ENCODE peak calls at places on chromosomes 16 and 17, in seven cellular contexts. One of them, this sample, is unnamed.
A peak's percentile ranks its signal among the peaks of the same experiment; 100 is the strongest.

GRCh38 chr16:24747425-24747824 is 18.0 kb downstream of the TNRC6A start:
- DNase-seq in trophoblast cell: no peak
- DNase-seq in H1: no peak
- DNase-seq in IMR-90: no peak
- DNase-seq in mesenchymal stem cell: no peak
- DNase-seq in mesendoderm: no peak
- DNase-seq in H9: no peak
- DNase-seq in this sample: no peak

GRCh38 chr17:58808609-58809563 is 53.2 kb downstream of the PPM1E start:
- DNase-seq in H9: no peak
- DNase-seq in H1: no peak
- DNase-seq in mesenchymal stem cell: no peak
- DNase-seq in mesendoderm: no peak
- DNase-seq in trophoblast cell: no peak
- DNase-seq in IMR-90: no peak
- DNase-seq in this sample: no peak

GRCh38 chr16:89193021-89193575 is 7.2 kb downstream of the SLC22A31 start:
- DNase-seq in trophoblast cell: no peak
- DNase-seq in IMR-90: peak; percentile 86
- DNase-seq in mesendoderm: peak; percentile 91
- DNase-seq in H9: peak; percentile 96
- DNase-seq in mesenchymal stem cell: peak; percentile 84
- DNase-seq in H1: peak; percentile 90
- DNase-seq in this sample: no peak

GRCh38 chr17:62761884-62762283 is 46.2 kb downstream of the MARCHF10 start:
- DNase-seq in mesenchymal stem cell: no peak
- DNase-seq in trophoblast cell: peak; percentile 95
- DNase-seq in mesendoderm: peak; percentile 93
- DNase-seq in H9: peak; percentile 98
- DNase-seq in H1: peak; percentile 92
- DNase-seq in IMR-90: no peak
- DNase-seq in this sample: no peak

GRCh38 chr16:68785715-68786114 is 48.6 kb downstream of the CDH1 start:
- DNase-seq in H1: no peak
- DNase-seq in IMR-90: no peak
- DNase-seq in H9: no peak
- DNase-seq in trophoblast cell: no peak
- DNase-seq in mesenchymal stem cell: no peak
- DNase-seq in mesendoderm: no peak
- DNase-seq in this sample: no peak

GRCh38 chr16:4351880-4352279 is 759 bp upstream of the PAM16 start:
- DNase-seq in mesenchymal stem cell: peak; percentile 32
- DNase-seq in mesendoderm: no peak
- DNase-seq in H1: no peak
- DNase-seq in IMR-90: peak; percentile 57
- DNase-seq in H9: no peak
- DNase-seq in trophoblast cell: peak; percentile 78
- DNase-seq in this sample: no peak

GRCh38 chr17:17999364-18000007 is 26.8 kb downstream of the DRC3 start:
- DNase-seq in IMR-90: peak; percentile 50
- DNase-seq in mesendoderm: no peak
- DNase-seq in H9: no peak
- DNase-seq in H1: no peak
- DNase-seq in mesenchymal stem cell: peak; percentile 22
- DNase-seq in trophoblast cell: no peak
- DNase-seq in this sample: no peak

GRCh38 chr17:76585048-76585648 is 512 bp downstream of the ST6GALNAC2 start:
- DNase-seq in H1: no peak
- DNase-seq in mesendoderm: peak; percentile 21
- DNase-seq in trophoblast cell: no peak
- DNase-seq in mesenchymal stem cell: peak; percentile 41
- DNase-seq in H9: peak; percentile 52
- DNase-seq in IMR-90: no peak
- DNase-seq in this sample: peak; percentile 36

GRCh38 chr17:16486373-16487250 is 5.4 kb downstream of the LRRC75A start:
- DNase-seq in H9: peak; percentile 82
- DNase-seq in mesendoderm: peak; percentile 57
- DNase-seq in mesenchymal stem cell: peak; percentile 48
- DNase-seq in H1: no peak
- DNase-seq in IMR-90: peak; percentile 44
- DNase-seq in trophoblast cell: no peak
- DNase-seq in this sample: no peak

GRCh38 chr16:86834451-86835035 is 256.2 kb downstream of the FOXL1 start:
- DNase-seq in mesenchymal stem cell: peak; percentile 60
- DNase-seq in IMR-90: peak; percentile 88
- DNase-seq in mesendoderm: peak; percentile 74
- DNase-seq in trophoblast cell: no peak
- DNase-seq in H1: peak; percentile 34
- DNase-seq in H9: peak; percentile 82
- DNase-seq in this sample: peak; percentile 14

GRCh38 chr16:59412275-59412841 is 678.2 kb upstream of the GOT2 start:
- DNase-seq in mesenchymal stem cell: peak; percentile 7
- DNase-seq in mesendoderm: peak; percentile 59
- DNase-seq in H9: no peak
- DNase-seq in trophoblast cell: no peak
- DNase-seq in H1: no peak
- DNase-seq in IMR-90: peak; percentile 30
- DNase-seq in this sample: peak; percentile 5

GRCh38 chr17:13775450-13775849 is 173.7 kb upstream of the HS3ST3A1 start:
- DNase-seq in trophoblast cell: no peak
- DNase-seq in H9: no peak
- DNase-seq in mesenchymal stem cell: no peak
- DNase-seq in IMR-90: no peak
- DNase-seq in H1: no peak
- DNase-seq in mesendoderm: no peak
- DNase-seq in this sample: no peak

GRCh38 chr17:44095647-44096496 is 25.3 kb downstream of the G6PC3 start:
- DNase-seq in IMR-90: peak; percentile 93
- DNase-seq in H9: peak; percentile 98
- DNase-seq in mesenchymal stem cell: peak; percentile 99
- DNase-seq in trophoblast cell: peak; percentile 21
- DNase-seq in mesendoderm: peak; percentile 99
- DNase-seq in H1: peak; percentile 78
- DNase-seq in this sample: peak; percentile 91

GRCh38 chr16:16073884-16074781 is 124.7 kb downstream of the ABCC1 start:
- DNase-seq in IMR-90: peak; percentile 90
- DNase-seq in trophoblast cell: peak; percentile 56
- DNase-seq in mesendoderm: peak; percentile 92
- DNase-seq in H9: peak; percentile 61
- DNase-seq in H1: peak; percentile 13
- DNase-seq in mesenchymal stem cell: peak; percentile 83
- DNase-seq in this sample: peak; percentile 18

GRCh38 chr17:74599531-74599939 is 7.5 kb upstream of the CD300LD start:
- DNase-seq in IMR-90: no peak
- DNase-seq in trophoblast cell: no peak
- DNase-seq in mesenchymal stem cell: no peak
- DNase-seq in H9: no peak
- DNase-seq in mesendoderm: no peak
- DNase-seq in H1: no peak
- DNase-seq in this sample: no peak

GRCh38 chr16:56695246-56695645 is 13.0 kb downstream of the MT1X start:
- DNase-seq in H9: no peak
- DNase-seq in trophoblast cell: no peak
- DNase-seq in H1: no peak
- DNase-seq in IMR-90: no peak
- DNase-seq in mesenchymal stem cell: no peak
- DNase-seq in mesendoderm: no peak
- DNase-seq in this sample: no peak

GRCh38 chr16:49767998-49768397 is 87.9 kb downstream of the ZNF423 start:
- DNase-seq in mesendoderm: no peak
- DNase-seq in H1: no peak
- DNase-seq in IMR-90: no peak
- DNase-seq in trophoblast cell: no peak
- DNase-seq in H9: no peak
- DNase-seq in mesenchymal stem cell: no peak
- DNase-seq in this sample: no peak

DNA sequence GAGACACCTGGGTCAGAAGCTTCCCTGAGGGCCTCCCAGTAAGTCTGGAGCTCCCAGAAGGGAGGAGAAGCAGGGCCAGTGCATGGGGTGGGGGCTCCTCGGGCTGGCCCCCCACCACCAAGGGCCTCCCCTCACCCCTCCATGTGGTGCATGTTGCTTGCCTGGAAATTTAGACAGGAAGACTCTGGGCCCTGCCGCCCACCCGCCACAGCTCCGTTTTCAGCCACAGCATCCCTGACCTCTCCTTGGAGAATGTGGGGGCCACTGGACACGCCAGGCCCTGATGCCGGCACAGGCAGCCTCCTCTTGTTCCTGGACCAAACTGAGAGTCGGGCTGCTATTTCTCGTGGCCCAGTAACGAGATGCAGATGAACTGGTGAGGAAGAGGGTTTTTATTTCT is 2.7 kb upstream of the METTL26 start:
- DNase-seq in H9: no peak
- DNase-seq in trophoblast cell: no peak
- DNase-seq in IMR-90: no peak
- DNase-seq in H1: no peak
- DNase-seq in mesendoderm: no peak
- DNase-seq in mesenchymal stem cell: no peak
- DNase-seq in this sample: no peak
- H3K9ac ChIP-seq in H9: no peak overlapping the region
- H3K9ac ChIP-seq in trophoblast cell: no peak overlapping the region
- H3K9ac ChIP-seq in IMR-90: no peak overlapping the region
- H3K9ac ChIP-seq in H1: no peak overlapping the region
- H3K9ac ChIP-seq in mesendoderm: no peak overlapping the region
- H3K9ac ChIP-seq in mesenchymal stem cell: no peak overlapping the region
- H3K9ac ChIP-seq in this sample: no peak overlapping the region

DNA sequence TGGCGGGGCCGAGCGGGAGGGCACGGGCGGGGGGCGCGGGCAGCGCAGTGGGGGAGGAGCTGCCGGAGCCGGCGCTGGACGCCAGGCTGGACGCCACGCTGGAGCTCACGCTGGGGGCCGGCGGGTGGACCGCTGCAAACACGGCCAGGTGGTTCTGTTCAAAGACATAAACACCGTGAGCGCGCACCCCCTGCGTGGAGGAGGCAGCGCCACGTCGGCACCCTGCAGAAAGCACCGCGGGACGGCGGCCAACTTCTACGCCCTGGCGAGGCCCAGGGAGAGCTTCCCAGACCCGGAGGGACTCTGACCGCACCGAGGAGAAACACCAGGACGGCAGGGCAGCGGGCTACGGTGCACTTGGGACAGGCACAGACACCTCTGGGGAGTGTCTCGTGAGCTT is 29.3 kb downstream of the UNKL start:
- DNase-seq in H1: no peak
- DNase-seq in mesenchymal stem cell: no peak
- DNase-seq in IMR-90: no peak
- DNase-seq in mesendoderm: no peak
- DNase-seq in H9: no peak
- DNase-seq in trophoblast cell: no peak
- DNase-seq in this sample: no peak
- H2BK120ac ChIP-seq in H1: no peak overlapping the region
- H2BK120ac ChIP-seq in mesenchymal stem cell: no peak overlapping the region
- H2BK120ac ChIP-seq in IMR-90: no peak overlapping the region
- H2BK120ac ChIP-seq in mesendoderm: no peak overlapping the region
- H2BK120ac ChIP-seq in H9: no peak overlapping the region
- H2BK120ac ChIP-seq in trophoblast cell: no peak overlapping the region
- H2BK120ac ChIP-seq in this sample: no peak overlapping the region

GRCh38 chr17:54968259-54968953 is at the start of the genes COX11 and STXBP4:
- DNase-seq in H1: peak; percentile 96
- DNase-seq in trophoblast cell: peak; percentile 97
- DNase-seq in IMR-90: peak; percentile 97
- DNase-seq in mesendoderm: peak; percentile 99
- DNase-seq in mesenchymal stem cell: peak; percentile 97
- DNase-seq in H9: peak; percentile 99
- DNase-seq in this sample: peak; percentile 96
- H3K9ac ChIP-seq in H1: peak within 1 kb of the TSS; percentile 96
- H3K9ac ChIP-seq in trophoblast cell: peak within 1 kb of the TSS; percentile 98
- H3K9ac ChIP-seq in IMR-90: peak within 1 kb of the TSS; percentile 96
- H3K9ac ChIP-seq in mesendoderm: peak within 1 kb of the TSS; percentile 97
- H3K9ac ChIP-seq in mesenchymal stem cell: peak within 1 kb of the TSS; percentile 96
- H3K9ac ChIP-seq in H9: peak within 1 kb of the TSS; percentile 96
- H3K9ac ChIP-seq in this sample: peak within 1 kb of the TSS; percentile 90

GRCh38 chr17:29155235-29155965 is 24.8 kb downstream of the MYO18A start:
- DNase-seq in mesenchymal stem cell: peak; percentile 62
- DNase-seq in H9: peak; percentile 76
- DNase-seq in H1: no peak
- DNase-seq in mesendoderm: peak; percentile 86
- DNase-seq in trophoblast cell: peak; percentile 64
- DNase-seq in IMR-90: peak; percentile 61
- DNase-seq in this sample: no peak
- H2BK120ac ChIP-seq in mesenchymal stem cell: peak overlapping the region; percentile 76
- H2BK120ac ChIP-seq in H9: no peak overlapping the region
- H2BK120ac ChIP-seq in H1: peak overlapping the region; percentile 26
- H2BK120ac ChIP-seq in mesendoderm: no peak overlapping the region
- H2BK120ac ChIP-seq in trophoblast cell: peak overlapping the region; percentile 54
- H2BK120ac ChIP-seq in IMR-90: peak overlapping the region; percentile 92
- H2BK120ac ChIP-seq in this sample: no peak overlapping the region

DNA sequence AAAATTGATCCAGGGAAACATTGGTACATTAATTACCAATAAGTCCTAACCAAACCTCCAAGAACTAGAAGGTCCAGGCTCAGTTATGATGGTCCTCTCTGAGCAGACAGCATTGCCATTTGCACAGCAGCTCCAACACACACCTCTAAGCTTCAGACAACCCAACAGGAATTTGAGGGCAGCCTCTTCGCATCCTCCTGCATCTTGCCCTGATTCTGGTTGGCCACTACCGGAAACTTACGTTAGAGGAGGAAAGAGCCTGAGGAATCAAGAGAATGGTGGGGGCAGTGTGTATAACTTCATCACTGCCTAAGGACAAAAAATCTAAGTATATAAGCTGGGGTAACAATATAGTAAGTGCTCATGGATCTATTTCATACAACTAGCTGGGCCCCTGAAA is 15.7 kb downstream of the FAM117A start:
- DNase-seq in mesendoderm: no peak
- DNase-seq in mesenchymal stem cell: no peak
- DNase-seq in trophoblast cell: no peak
- DNase-seq in H1: no peak
- DNase-seq in H9: no peak
- DNase-seq in IMR-90: no peak
- DNase-seq in this sample: no peak
- H3K9ac ChIP-seq in mesendoderm: no peak overlapping the region
- H3K9ac ChIP-seq in mesenchymal stem cell: no peak overlapping the region
- H3K9ac ChIP-seq in trophoblast cell: no peak overlapping the region
- H3K9ac ChIP-seq in H1: no peak overlapping the region
- H3K9ac ChIP-seq in H9: no peak overlapping the region
- H3K9ac ChIP-seq in IMR-90: no peak overlapping the region
- H3K9ac ChIP-seq in this sample: no peak overlapping the region

DNA sequence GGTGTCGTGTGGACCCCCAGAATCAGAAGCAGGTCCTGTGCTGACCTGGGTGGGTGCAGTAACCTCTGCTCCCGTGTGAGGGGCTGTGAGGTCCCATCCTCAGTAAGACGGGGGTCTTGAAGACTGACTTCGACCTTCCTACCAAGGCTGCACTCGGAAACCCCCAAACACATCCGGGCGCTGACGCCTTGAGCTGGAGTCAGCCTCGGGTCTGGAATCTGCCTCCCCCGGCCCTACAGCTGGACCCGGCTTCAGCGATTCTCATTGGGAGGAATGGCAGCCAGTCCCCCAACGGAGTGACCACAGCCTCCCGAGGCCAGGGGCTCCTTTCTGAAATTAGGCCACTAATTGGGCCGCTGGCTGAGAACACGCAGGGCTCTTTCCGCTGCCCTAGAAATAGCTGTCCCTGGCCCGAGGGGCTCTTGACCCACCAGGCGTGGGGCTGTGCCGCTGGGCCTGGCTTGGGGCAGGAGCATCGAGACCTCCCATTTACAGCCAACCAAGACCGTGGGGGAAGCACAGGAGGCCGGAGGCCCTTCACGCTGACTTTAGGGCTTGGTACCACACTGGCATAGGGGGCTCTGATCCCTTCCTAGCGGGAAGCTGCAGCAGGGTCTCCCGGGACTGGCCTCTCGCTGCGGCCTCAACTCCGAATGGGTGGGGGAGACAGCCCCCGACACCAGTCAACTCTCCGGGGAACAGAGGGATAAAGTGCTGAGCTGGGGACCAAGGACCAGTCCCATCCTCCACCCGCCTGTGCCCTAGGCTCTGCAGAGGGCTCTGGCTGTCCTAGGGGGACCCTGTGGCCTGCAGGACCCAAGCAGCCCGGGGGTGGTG is 2.6 kb upstream of the GNG13 start:
- DNase-seq in trophoblast cell: no peak
- DNase-seq in IMR-90: no peak
- DNase-seq in mesendoderm: no peak
- DNase-seq in mesenchymal stem cell: no peak
- DNase-seq in H9: no peak
- DNase-seq in H1: no peak
- DNase-seq in this sample: no peak
- H2BK120ac ChIP-seq in trophoblast cell: no peak overlapping the region
- H2BK120ac ChIP-seq in IMR-90: no peak overlapping the region
- H2BK120ac ChIP-seq in mesendoderm: no peak overlapping the region
- H2BK120ac ChIP-seq in mesenchymal stem cell: no peak overlapping the region
- H2BK120ac ChIP-seq in H9: no peak overlapping the region
- H2BK120ac ChIP-seq in H1: no peak overlapping the region
- H2BK120ac ChIP-seq in this sample: no peak overlapping the region